ENCODE peak calls at places on chromosomes 6 and 20, in four cellular contexts. R is body of pancreas, G is adrenal gland, Z is IMR-90. J is an unnamed sample.

GRCh38 chr6:157464653-157465535 is 83.9 kb downstream of the ZDHHC14 start:
- DNase-seq in R (no peak), G (no peak), Z (no peak), J (no peak)

GRCh38 chr6:159720708-159721107 is 6.6 kb upstream of the WTAP start:
- DNase-seq in R (peak), G (no peak), Z (no peak), J (peak)

GRCh38 chr20:60870040-60870439 is 382.0 kb upstream of the CDH4 start:
- DNase-seq in R (no peak), G (no peak), Z (no peak), J (no peak)

GRCh38 chr20:57435105-57435497 is 43.9 kb downstream of the RBM38 start:
- DNase-seq in R (no peak), G (no peak), Z (no peak), J (no peak)

GRCh38 chr20:11084508-11084907 is 410.7 kb upstream of the JAG1 start:
- DNase-seq in R (no peak), G (no peak), Z (no peak), J (no peak)

GRCh38 chr6:117919775-117920492 is 12.9 kb downstream of the SLC35F1 start:
- DNase-seq in R (peak), G (peak), Z (no peak), J (no peak)

GRCh38 chr6:25006565-25007001 is 70.8 kb upstream of the RIPOR2 start:
- DNase-seq in R (peak), G (peak), Z (no peak), J (peak)

GRCh38 chr6:40568062-40568708 is 19.0 kb downstream of the LRFN2 start:
- DNase-seq in R (no peak), G (no peak), Z (no peak), J (no peak)

GRCh38 chr6:6843057-6843627 is 254.6 kb downstream of the LY86 start:
- DNase-seq in R (no peak), G (no peak), Z (peak), J (peak)

GRCh38 chr20:3798405-3798768 is 2.3 kb downstream of the CDC25B start:
- DNase-seq in R (no peak), G (no peak), Z (no peak), J (no peak)

GRCh38 chr6:110672122-110672521 is 143.1 kb downstream of the CDK19 start:
- DNase-seq in R (no peak), G (no peak), Z (no peak), J (no peak)

GRCh38 chr6:122772724-122773123 is 6.8 kb upstream of the FABP7 start:
- DNase-seq in R (no peak), G (no peak), Z (no peak), J (no peak)

GRCh38 chr6:3751730-3752537 is 421 bp upstream of the PXDC1 start:
- DNase-seq in R (peak), G (peak), Z (peak), J (peak)

DNA sequence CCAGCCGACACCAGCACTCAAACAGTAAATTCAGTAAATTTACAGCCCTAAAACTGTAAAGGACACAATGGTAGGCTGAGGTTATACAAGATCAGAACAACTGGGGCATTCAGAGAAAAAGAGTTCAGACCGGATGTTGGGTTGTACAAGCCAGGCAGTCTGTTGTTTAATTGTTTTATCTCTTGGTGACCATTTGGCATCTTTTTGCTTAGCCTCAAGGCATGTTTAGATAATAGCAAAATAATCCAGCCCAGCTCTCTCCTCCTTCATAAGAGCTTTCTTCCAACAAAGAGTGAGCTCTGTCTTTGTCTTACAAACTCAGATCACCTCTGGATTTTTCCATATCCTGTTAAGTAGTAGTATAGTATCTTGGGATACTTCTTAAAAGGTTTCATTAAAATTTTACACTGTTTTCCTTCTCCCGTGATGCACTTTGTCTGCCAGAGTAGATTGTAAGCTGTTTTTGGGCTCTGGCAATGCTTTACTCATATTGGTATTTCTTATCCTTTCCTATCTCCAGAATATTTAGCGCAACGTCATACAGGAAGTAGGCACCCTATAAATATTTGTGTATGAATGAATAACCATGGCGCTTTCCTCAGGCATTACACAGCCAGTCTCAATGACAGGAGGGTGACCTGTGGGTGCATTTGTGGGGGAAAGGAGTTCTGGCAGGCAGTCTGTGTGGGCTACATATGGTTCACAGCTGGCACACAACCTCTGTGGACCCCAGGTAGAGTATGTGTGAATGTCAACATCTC is 35.7 kb upstream of the TRAM2 start:
- DNase-seq in R (no peak), G (no peak), Z (peak), J (no peak)
- H3K4me3 ChIP-seq in R (no peak), G (no peak), Z (no peak), J (no peak)

GRCh38 chr6:13454286-13455221 is 32.8 kb downstream of the GFOD1 start:
- DNase-seq in R (peak), G (no peak), Z (peak), J (peak)
- H3K4me3 ChIP-seq in R (no peak), G (no peak), Z (no peak), J (no peak)

GRCh38 chr20:64222273-64222672 is 33.3 kb upstream of the PCMTD2 start:
- DNase-seq in R (peak), G (no peak), Z (peak), J (peak)

GRCh38 chr20:64220891-64221527 is 34.5 kb upstream of the PCMTD2 start:
- DNase-seq in R (no peak), G (no peak), Z (no peak), J (no peak)

GRCh38 chr20:64223526-64224067 is 32.0 kb upstream of the PCMTD2 start:
- DNase-seq in R (peak), G (no peak), Z (peak), J (peak)

GRCh38 chr20:64224344-64225165 is 31.0 kb upstream of the PCMTD2 start:
- DNase-seq in R (peak), G (no peak), Z (peak), J (peak)

GRCh38 chr20:64222851-64223525 is 32.6 kb upstream of the PCMTD2 start:
- DNase-seq in R (no peak), G (no peak), Z (no peak), J (no peak)
- H3K4me3 ChIP-seq in R (no peak), G (no peak), Z (no peak), J (no peak)

DNA sequence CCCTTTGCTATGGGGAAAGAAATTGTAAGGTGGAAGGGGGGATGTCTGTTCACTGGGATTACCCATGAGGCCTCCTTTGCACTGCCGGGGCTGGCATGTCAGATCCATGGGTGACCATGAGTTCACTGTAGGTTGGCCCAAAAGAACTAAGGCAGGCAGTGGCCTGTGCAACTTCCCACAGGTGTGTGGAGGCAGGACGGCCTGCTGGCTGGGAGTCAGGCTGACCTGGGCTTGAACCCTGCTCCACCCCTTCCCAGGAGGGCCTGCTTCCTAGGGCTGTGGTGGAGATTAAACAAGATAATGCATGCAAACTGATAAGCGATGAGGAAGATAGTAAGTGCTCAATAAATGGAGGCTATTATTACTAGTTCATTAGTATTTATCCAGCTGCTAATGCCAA is 163.0 kb downstream of the EYA2 start:
- DNase-seq in R (no peak), G (no peak), Z (no peak), J (no peak)
- H3K4me3 ChIP-seq in R (no peak), G (no peak), Z (no peak), J (no peak)

DNA sequence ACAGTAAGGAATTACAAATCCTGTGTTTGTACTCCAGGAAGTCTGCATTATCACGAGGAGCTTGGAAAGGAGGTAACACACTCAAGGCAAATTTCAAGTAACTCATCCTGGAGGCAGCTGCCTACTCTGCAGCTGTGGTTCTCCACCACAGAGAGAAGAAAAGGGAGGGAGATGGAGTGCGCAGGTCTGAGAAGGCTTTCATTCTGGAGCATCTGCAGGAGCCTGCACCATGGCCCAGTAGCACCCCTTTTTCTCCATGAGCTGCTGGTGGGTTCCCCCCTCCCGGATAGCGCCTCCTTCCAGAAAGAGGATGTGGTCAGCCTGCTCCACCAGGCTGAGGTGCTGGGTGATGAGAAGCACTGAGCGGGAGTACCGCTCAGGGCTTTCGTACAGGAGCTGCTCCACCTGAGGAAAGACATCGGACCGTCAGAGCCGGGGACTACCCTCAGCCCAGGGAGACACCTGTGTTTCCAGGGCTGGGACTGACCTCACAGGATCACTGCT is 1.6 kb upstream of the PSMB8 start:
- DNase-seq in R (peak), G (no peak), Z (no peak), J (no peak)
- H3K4me3 ChIP-seq in R (no peak), G (peak), Z (no peak), J (no peak)

DNA sequence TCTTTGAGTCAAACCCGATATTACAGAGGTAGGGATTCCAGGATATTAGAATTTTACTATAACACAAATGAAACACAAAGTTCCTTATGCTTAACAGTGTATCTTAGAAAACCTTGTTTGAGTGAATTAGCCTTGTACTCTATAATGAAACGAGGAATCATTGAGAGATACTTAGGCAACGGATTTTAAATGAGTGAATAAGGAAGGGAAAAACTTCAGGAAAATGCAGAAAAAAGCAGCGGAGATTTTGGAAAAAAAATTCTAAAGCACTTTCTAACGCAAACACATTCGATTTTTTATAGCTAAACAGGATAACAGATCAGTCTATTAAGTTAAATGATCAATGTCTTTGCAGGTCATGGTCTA is 137.3 kb downstream of the HFE start:
- DNase-seq in R (no peak), G (no peak), Z (no peak), J (no peak)
- H3K4me3 ChIP-seq in R (no peak), G (peak), Z (peak), J (peak)

GRCh38 chr6:167034056-167034455 is 34.9 kb downstream of the CEP43 start:
- DNase-seq in R (no peak), G (no peak), Z (no peak), J (no peak)
- H3K4me3 ChIP-seq in R (no peak), G (no peak), Z (no peak), J (no peak)

GRCh38 chr6:57174511-57174907 is 2.4 kb downstream of the BAG2 start:
- DNase-seq in R (no peak), G (no peak), Z (no peak), J (no peak)
- H3K4me3 ChIP-seq in R (no peak), G (no peak), Z (peak), J (peak)

J was measured in fibroblast of mammary gland.